ENCODE peak calls at places on chromosomes 16 and 17, in ten cellular contexts. G, O, R, C, Q, E, L, F, P and T are unnamed samples.

GRCh38 chr17:45132569-45133463 is 501 bp upstream of the PLCD3 start:
- DNase-seq in G (peak), O (peak), R (peak), C (peak), Q (peak), E (peak), L (peak), F (peak), P (peak), T (peak)

GRCh38 chr17:7888184-7888920 is at the start of gene CHD3:
- DNase-seq in G (no peak), O (peak), R (peak), C (no peak), Q (peak), E (peak), L (no peak), F (no peak), P (no peak), T (no peak)

GRCh38 chr17:37813753-37814152 is 68.9 kb upstream of the HNF1B start:
- DNase-seq in G (peak), O (peak), R (peak), C (no peak), Q (peak), E (no peak), L (no peak), F (no peak), P (no peak), T (no peak)

GRCh38 chr17:79618383-79619067 is 7.7 kb upstream of the RBFOX3 start:
- DNase-seq in G (peak), O (no peak), R (no peak), C (no peak), Q (no peak), E (no peak), L (no peak), F (no peak), P (no peak), T (no peak)

GRCh38 chr16:81035975-81036750 is 521 bp downstream of the ATMIN start:
- DNase-seq in G (peak), O (peak), R (peak), C (no peak), Q (peak), E (peak), L (peak), F (peak), P (peak), T (peak)

GRCh38 chr17:37179893-37180292 is 195.9 kb upstream of the C17orf78 start:
- DNase-seq in G (no peak), O (peak), R (peak), C (peak), Q (no peak), E (no peak), L (no peak), F (no peak), P (no peak), T (no peak)

GRCh38 chr16:82456683-82457082 is 170.1 kb upstream of the CDH13 start:
- DNase-seq in G (peak), O (peak), R (peak), C (peak), Q (peak), E (peak), L (peak), F (peak), P (peak), T (peak)

GRCh38 chr17:74457146-74457819 is 9.2 kb upstream of the CD300A start:
- DNase-seq in G (peak), O (peak), R (peak), C (peak), Q (peak), E (peak), L (peak), F (peak), P (peak), T (peak)

GRCh38 chr16:77262971-77263370 is 63.8 kb downstream of the SYCE1L start:
- DNase-seq in G (no peak), O (no peak), R (no peak), C (no peak), Q (no peak), E (no peak), L (no peak), F (no peak), P (no peak), T (no peak)

GRCh38 chr17:5665164-5665563 is 80.9 kb upstream of the NLRP1 start:
- DNase-seq in G (no peak), O (no peak), R (no peak), C (no peak), Q (no peak), E (no peak), L (no peak), F (no peak), P (no peak), T (no peak)

GRCh38 chr17:80980397-80981061 is 11.1 kb upstream of the CHMP6 start:
- DNase-seq in G (no peak), O (peak), R (peak), C (no peak), Q (no peak), E (no peak), L (no peak), F (no peak), P (no peak), T (no peak)
- H3K4me2 ChIP-seq in G (no peak), O (no peak), R (no peak), C (no peak), Q (peak), E (peak), L (peak), F (peak), P (peak), T (no peak)

GRCh38 chr17:58364270-58364942 is 12.4 kb upstream of the SUPT4H1 start:
- DNase-seq in G (no peak), O (no peak), R (no peak), C (no peak), Q (no peak), E (peak), L (no peak), F (no peak), P (no peak), T (no peak)

GRCh38 chr17:58363457-58364185 is 11.6 kb upstream of the SUPT4H1 start:
- DNase-seq in G (no peak), O (no peak), R (no peak), C (no peak), Q (no peak), E (no peak), L (no peak), F (no peak), P (no peak), T (no peak)

GRCh38 chr17:58367462-58367861 is 15.5 kb upstream of the SUPT4H1 start:
- DNase-seq in G (no peak), O (no peak), R (no peak), C (no peak), Q (no peak), E (no peak), L (no peak), F (no peak), P (no peak), T (no peak)

GRCh38 chr17:58365185-58365979 is 13.4 kb upstream of the SUPT4H1 start:
- DNase-seq in G (no peak), O (no peak), R (no peak), C (no peak), Q (no peak), E (no peak), L (no peak), F (no peak), P (no peak), T (no peak)

GRCh38 chr17:58365980-58366595 is 14.1 kb upstream of the SUPT4H1 start:
- DNase-seq in G (no peak), O (no peak), R (no peak), C (no peak), Q (no peak), E (no peak), L (peak), F (no peak), P (no peak), T (peak)
- H2AFZ ChIP-seq in G (no peak), O (no peak), R (no peak), C (no peak), Q (no peak), E (no peak), L (no peak), F (peak), P (no peak), T (peak)

DNA sequence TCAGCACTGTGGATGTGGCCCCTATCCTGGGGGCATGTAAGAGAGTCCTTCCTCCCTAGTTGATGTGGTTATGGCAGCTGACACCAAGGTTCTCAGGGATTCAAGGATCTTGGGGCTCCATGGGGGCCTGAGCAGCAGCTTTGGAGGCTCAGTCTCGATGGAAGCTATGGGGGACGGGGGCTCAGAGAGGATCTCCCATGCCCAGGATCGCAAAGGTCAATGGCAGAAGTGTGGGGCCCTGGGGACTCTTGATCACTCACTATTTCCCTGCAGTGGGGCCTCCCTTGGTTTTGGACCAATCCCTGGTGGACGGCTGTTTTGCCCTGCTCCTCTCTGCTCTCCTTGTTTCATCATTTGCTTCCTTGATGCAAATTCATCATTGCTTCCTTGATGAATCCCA is 885.9 kb downstream of the CDH8 start:
- DNase-seq in G (no peak), O (no peak), R (no peak), C (no peak), Q (no peak), E (no peak), L (no peak), F (no peak), P (no peak), T (no peak)
- H3K4me2 ChIP-seq in G (no peak), O (no peak), R (no peak), C (no peak), Q (no peak), E (no peak), L (no peak), F (no peak), P (no peak), T (no peak)

DNA sequence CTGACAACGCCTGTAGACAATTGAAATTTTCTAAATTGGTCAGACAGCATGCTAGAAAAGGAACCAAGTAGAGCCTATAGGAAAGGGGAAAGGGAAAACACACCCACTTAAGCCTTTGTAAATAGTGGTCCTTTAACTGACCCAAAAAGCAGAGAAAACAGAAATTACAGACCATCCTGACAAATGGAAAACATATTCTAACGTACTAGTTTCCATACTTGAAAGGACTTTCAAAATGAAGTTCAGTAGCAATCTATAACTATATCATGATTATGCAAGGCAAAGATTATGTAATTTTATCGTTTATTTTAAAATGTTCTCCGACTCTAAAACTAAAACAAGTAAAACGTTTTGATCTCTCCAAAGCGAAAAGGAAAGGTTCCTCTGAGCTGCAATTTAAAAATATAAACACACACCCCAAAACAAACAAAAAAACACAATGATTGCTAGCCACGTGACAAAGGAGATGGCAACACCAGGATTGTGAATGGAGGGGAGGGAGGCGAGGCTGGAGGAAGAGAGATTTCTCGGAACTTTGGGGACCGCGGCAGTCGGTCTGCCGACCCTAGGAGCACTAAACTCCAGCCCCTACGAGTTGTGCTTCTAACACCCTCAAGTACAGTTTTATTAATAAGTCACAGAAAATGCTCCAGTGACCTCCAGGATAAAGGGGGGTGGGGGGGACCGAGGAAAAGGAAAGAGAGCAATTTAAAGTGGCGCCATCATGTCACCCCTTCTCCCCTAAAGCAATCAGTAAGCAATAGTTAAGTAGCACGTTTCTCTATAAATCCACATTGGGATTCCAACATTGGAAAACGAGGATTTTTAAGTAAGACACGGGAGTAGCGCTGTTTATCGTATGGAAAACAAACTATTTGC is 1.7 kb downstream of the KANSL1 start:
- DNase-seq in G (peak), O (no peak), R (peak), C (no peak), Q (peak), E (peak), L (peak), F (peak), P (peak), T (peak)
- H2AFZ ChIP-seq in G (no peak), O (peak), R (no peak), C (no peak), Q (no peak), E (peak), L (no peak), F (no peak), P (peak), T (no peak)

DNA sequence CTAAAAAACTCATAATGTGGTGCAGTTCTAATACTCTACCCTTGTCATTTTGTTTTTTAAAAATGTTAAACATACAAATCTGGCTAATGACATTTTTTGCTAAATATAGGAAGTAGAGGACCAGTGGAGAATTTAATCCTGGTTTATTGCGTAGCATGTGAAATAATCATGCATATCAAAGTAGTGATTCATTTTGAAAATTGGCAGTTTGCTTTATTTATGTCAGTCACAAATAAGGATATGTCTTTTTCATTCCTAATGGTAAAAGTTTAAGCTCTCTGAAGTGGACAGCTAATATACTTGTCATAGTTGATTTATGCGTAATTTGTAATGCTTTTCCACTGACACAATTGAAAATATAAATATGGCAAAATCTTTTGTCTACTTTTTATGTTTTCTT is 224.2 kb downstream of the BCAS3 start:
- DNase-seq in G (peak), O (peak), R (peak), C (no peak), Q (no peak), E (no peak), L (no peak), F (no peak), P (no peak), T (no peak)
- H3K4me2 ChIP-seq in G (peak), O (peak), R (peak), C (no peak), Q (no peak), E (peak), L (no peak), F (no peak), P (no peak), T (no peak)

DNA sequence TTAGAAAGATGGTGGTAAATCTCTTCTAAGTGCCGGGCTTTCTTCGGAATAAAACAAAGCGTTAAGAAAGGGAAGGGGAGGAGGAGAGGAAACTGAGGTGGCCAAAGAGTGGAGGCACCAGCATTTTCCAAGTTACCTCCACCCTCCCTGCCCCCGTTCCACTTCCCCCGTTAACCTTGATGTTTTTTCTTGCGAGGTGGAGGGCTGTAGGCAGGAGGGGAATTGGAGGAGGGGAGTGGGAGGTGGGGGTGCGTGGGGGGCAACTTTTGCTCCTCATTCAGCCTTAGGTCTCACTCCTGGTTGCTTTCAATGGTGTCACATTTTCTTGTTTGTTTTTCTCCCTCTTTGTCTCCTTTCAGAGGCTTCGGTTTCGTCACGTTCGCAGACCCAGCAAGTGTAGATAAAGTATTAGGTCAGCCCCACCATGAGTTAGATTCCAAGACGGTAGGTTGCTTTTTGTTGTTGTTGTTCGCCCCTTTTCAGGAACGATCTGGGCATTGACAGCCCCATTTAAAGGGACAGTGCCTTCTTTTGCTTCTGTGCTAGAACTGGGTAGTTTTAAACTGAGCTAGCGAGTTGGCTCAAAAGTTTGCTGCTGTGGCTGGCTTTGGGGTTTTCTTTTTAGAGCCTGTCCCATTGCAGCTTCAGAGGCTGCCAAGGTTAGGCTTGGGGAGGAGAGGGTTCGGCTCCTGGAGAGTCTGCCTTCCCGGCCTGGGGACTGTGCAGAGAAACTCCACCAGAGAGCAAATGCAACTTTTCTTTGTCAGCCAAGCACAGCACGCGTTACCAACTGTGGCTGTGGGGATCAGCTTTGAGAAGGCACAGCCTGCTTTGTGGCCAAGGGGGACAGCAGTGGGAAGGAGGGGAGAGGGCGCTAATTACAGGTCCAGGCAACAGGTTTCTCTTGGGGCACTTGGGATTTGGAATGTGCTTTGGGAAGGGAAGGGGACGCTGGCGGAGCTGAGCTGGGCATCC is 1.9 kb downstream of the MSI2 start:
- DNase-seq in G (no peak), O (no peak), R (peak), C (no peak), Q (peak), E (no peak), L (no peak), F (peak), P (peak), T (peak)
- H2AFZ ChIP-seq in G (peak), O (peak), R (peak), C (no peak), Q (no peak), E (peak), L (no peak), F (peak), P (no peak), T (no peak)

GRCh38 chr17:17445296-17445924 is 31.4 kb upstream of the MED9 start:
- DNase-seq in G (no peak), O (no peak), R (no peak), C (no peak), Q (no peak), E (no peak), L (no peak), F (no peak), P (no peak), T (no peak)

GRCh38 chr17:17447264-17447663 is 29.5 kb upstream of the MED9 start:
- DNase-seq in G (no peak), O (no peak), R (no peak), C (no peak), Q (no peak), E (no peak), L (no peak), F (no peak), P (no peak), T (no peak)

GRCh38 chr17:17448076-17448475 is 28.7 kb upstream of the MED9 start:
- DNase-seq in G (no peak), O (no peak), R (no peak), C (no peak), Q (no peak), E (no peak), L (no peak), F (no peak), P (no peak), T (no peak)

GRCh38 chr17:17446666-17447155 is 30.1 kb upstream of the MED9 start:
- DNase-seq in G (no peak), O (no peak), R (no peak), C (no peak), Q (no peak), E (no peak), L (no peak), F (no peak), P (no peak), T (no peak)

DNA sequence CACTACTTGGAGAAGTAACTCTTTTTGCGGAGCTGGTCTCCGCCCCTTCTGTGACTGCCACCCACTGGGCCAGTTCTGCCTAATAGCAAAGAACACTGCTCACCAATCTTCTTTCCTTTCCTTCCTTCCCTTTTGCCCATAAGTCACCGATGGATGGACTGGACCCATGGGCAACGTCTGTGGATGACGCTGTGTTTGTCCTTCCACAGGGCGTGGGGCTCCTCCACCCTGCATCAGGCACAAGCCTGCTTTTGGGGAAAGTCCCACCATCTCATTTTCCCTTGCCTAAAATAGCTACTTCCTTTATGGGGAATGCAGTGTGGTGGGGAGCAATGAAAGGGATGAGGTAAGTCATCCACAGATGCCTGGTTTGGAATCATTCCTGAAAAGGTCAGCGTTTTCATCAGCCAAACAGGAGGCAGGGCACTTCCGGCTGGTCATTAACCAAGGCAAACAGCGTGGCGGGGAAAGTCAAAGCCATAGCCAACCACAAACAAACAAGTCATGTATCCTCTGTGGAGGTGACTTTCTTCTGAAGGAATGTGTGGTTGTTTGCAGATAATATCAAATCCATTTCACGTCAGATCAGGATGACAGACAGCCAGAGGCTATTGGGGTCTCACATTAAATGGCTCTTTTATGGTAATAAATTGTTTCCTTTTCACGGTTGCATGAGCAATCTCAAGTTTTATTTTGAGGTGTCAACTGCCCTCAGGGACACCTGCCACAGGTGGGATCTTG is 30.7 kb upstream of the MED9 start:
- DNase-seq in G (peak), O (peak), R (peak), C (peak), Q (no peak), E (peak), L (no peak), F (no peak), P (no peak), T (no peak)
- H3K4me2 ChIP-seq in G (peak), O (peak), R (peak), C (peak), Q (no peak), E (peak), L (no peak), F (no peak), P (no peak), T (no peak)

GRCh38 chr17:17693253-17693954 is 12.1 kb downstream of the RAI1 start:
- DNase-seq in G (peak), O (no peak), R (no peak), C (no peak), Q (peak), E (peak), L (no peak), F (no peak), P (no peak), T (no peak)
- H2AFZ ChIP-seq in G (peak), O (peak), R (peak), C (no peak), Q (peak), E (no peak), L (peak), F (peak), P (no peak), T (no peak)